ENCODE peak calls at places on chromosome 4, in ten cellular contexts. E is lung, W is substantia nigra, Q is endothelial cell of umbilical vein, S is left ventricle myocardium inferior, D is heart right ventricle, L is PC-9, Y is thyroid gland, T is tibial nerve, X is breast epithelium. J is an unnamed sample.

GRCh38 chr4:139889194-139889762 is 223.7 kb downstream of the MGST2 start:
- DNase-seq in T (no peak), W (no peak), E (no peak), D (no peak), X (no peak), L (no peak), Y (peak; percentile 51), Q (no peak), S (no peak), J (peak; percentile 66)

GRCh38 chr4:99447079-99447478 is 11.9 kb upstream of the ADH7 start:
- DNase-seq in L (peak; percentile 42), X (no peak), D (no peak), Q (peak; percentile 4), S (no peak), E (no peak), Y (peak; percentile 52), T (no peak), W (no peak), J (no peak)

GRCh38 chr4:101114936-101115372 is 232.4 kb downstream of the PPP3CA start:
- DNase-seq in W (no peak), E (no peak), S (no peak), D (no peak), L (no peak), Y (no peak), X (no peak), T (no peak), Q (no peak), J (peak; percentile 19)

GRCh38 chr4:95362906-95363578 is 185.7 kb downstream of the UNC5C start:
- DNase-seq in S (no peak), X (no peak), T (no peak), L (no peak), W (no peak), E (no peak), Y (no peak), Q (peak; percentile 54), D (no peak), J (no peak)

GRCh38 chr4:176193898-176194297 is 1.5 kb downstream of the SPATA4 start:
- DNase-seq in X (no peak), W (no peak), L (no peak), D (no peak), Y (no peak), T (no peak), Q (peak; percentile 43), E (no peak), S (no peak), J (peak; percentile 75)

GRCh38 chr4:76951333-76952033 is 1.9 kb downstream of the SEPTIN11 start:
- DNase-seq in X (no peak), L (no peak), Q (peak; percentile 11), W (no peak), Y (no peak), S (no peak), T (no peak), E (no peak), D (no peak), J (no peak)

GRCh38 chr4:23775694-23776093 is 114.2 kb downstream of the PPARGC1A start:
- DNase-seq in Y (peak; percentile 31), X (no peak), L (no peak), E (no peak), W (no peak), T (no peak), Q (no peak), S (no peak), D (no peak), J (no peak)

GRCh38 chr4:26719954-26720552 is 136.2 kb downstream of the TBC1D19 start:
- DNase-seq in E (no peak), X (no peak), W (no peak), S (no peak), D (no peak), T (no peak), L (no peak), Q (peak; percentile 45), Y (no peak), J (no peak)

GRCh38 chr4:136927172-136927571 is 605.1 kb downstream of the PCDH18 start:
- DNase-seq in L (peak; percentile 33), X (no peak), D (no peak), S (no peak), E (no peak), W (no peak), Y (no peak), Q (no peak), T (no peak), J (no peak)

GRCh38 chr4:40247350-40247749 is 50.5 kb downstream of the RHOH start:
- DNase-seq in S (no peak), Y (no peak), X (no peak), Q (no peak), T (no peak), W (no peak), D (no peak), E (no peak), L (no peak), J (no peak)

GRCh38 chr4:40245794-40246546 is 49.1 kb downstream of the RHOH start:
- DNase-seq in Q (no peak), D (no peak), E (no peak), T (no peak), S (no peak), W (no peak), L (no peak), X (no peak), Y (no peak), J (no peak)

GRCh38 chr4:40246547-40246900 is 49.7 kb downstream of the RHOH start:
- DNase-seq in L (no peak), W (no peak), X (no peak), S (no peak), D (no peak), Y (no peak), E (no peak), T (no peak), Q (no peak), J (no peak)

GRCh38 chr4:40243390-40243948 is 46.6 kb downstream of the RHOH start:
- DNase-seq in D (no peak), W (no peak), Q (no peak), S (no peak), X (no peak), E (no peak), Y (no peak), T (no peak), L (no peak), J (no peak)

DNA sequence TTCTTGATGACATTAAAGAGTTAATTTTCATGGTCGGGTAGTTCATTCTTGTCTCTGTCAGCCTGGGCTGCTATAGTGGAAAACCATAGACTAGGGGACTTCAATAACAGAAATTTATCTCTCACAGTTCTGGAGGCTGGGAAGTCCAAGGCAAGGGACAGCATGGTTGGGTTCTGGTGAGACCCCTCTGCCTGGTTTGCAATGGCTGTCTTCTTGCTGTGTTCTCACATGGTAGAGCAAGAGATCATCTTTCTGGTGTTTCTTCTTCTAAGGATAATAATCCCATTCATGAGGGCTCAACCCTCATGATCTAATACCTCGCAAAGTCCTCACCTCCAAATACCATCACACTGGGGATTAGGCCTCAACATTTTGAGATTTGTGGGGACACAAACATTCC is 50.1 kb downstream of the RHOH start:
- DNase-seq in Y (no peak), X (no peak), Q (no peak), L (no peak), D (no peak), E (no peak), W (no peak), T (no peak), S (no peak), J (no peak)
- H3K27ac ChIP-seq in Y (no peak overlapping the region), X (no peak overlapping the region), Q (no peak overlapping the region), L (no peak overlapping the region), D (no peak overlapping the region), E (no peak overlapping the region), W (no peak overlapping the region), T (no peak overlapping the region), S (no peak overlapping the region), J (no peak overlapping the region)

DNA sequence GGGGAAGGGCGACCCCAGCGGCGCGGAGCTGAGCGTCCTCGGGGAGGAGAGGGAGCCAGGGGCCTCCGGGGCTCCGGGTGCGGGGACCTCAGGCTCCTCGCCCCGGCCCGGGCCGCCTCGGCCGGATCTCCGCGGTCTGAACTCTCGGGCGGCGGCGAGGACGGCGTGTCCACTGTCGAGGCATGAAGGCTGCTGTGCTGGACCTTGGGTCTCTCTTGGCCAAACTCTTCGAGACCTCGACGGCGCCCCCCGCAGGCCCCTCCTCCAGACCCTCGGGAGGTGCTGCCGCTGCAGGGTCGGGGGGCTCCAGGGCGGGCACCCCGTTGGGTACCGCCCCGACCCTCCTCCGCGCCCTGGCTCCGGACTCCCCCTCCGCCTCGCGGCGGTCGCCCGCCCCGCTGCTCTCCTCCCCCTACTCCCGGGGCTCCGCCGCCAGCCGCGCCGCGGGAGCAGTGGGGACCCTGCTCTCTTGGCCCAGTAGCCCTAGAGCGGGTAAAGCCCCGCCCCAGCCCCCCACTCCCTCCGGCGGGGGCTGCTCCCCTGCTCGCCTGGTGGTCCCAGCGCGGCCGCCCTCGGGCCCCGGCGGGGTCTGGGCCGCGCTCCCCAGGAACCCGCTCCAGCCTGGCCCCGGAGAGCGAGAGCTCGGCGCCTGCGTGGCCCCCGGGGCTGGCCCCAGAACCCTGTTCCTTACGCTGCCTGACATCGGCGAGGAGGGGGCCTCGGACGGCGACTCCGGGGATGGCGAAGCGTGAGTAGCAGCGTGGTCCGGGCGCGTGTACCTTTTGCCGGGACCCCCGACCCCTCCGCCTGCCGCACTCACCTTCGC is 604 bp downstream of the FAM149A start:
- DNase-seq in Y (peak; percentile 43), D (peak; percentile 27), Q (no peak), S (no peak), T (no peak), E (no peak), X (no peak), L (peak; percentile 6), W (no peak), J (no peak)
- H3K27ac ChIP-seq in Y (peak overlapping the region; percentile 21), D (no peak overlapping the region), Q (no peak overlapping the region), S (no peak overlapping the region), T (no peak overlapping the region), E (no peak overlapping the region), X (peak overlapping the region; percentile 33), L (no peak overlapping the region), W (peak overlapping the region; percentile 57), J (no peak overlapping the region)

DNA sequence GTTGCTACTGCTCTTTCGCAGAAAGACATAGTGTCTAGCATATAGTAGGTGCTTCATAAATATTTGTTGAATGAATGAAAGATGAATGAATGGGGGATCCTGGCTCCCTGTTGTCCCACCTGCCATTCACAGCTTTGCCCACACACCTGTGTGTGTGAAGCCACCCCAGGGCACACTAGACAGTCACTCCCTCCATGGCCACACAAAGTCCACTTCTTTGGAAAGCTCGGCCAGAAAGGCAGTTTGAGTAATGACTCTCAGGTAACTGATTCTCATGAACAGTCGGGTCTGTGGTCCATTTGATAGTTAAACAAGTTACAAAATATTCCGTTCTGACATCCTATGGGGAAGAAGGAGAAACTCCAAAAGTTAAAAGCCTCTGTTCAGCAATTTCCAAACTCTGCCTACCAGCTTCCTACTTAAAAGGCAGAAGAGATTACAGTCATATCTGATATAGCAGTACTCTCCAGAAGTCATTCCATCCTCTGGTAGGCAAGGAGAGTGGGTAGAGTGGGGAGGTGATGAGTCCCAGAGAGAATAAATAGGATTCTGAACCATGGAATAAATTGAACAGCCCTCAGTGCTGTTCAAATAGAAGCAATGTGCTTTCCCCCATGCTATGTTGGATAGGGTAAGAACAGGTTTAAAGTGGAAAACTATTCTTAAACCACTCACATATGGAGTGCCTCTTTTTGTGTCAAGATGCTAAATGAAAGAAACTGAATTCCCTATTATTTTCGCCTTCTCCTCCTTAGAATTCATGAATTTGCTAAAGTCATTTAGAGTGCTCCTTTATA is 204.9 kb upstream of the GALNT7 start:
- DNase-seq in S (no peak), T (no peak), Q (no peak), D (no peak), L (no peak), X (no peak), E (no peak), W (no peak), Y (no peak), J (no peak)
- H3K27ac ChIP-seq in S (no peak overlapping the region), T (no peak overlapping the region), Q (no peak overlapping the region), D (no peak overlapping the region), L (no peak overlapping the region), X (no peak overlapping the region), E (no peak overlapping the region), W (no peak overlapping the region), Y (peak overlapping the region; percentile 77), J (no peak overlapping the region)

GRCh38 chr4:168852933-168853713 is 156.9 kb downstream of the CBR4 start:
- DNase-seq in Y (no peak), T (no peak), X (no peak), E (no peak), S (no peak), W (no peak), Q (no peak), D (no peak), L (no peak), J (no peak)
- H3K27ac ChIP-seq in Y (peak overlapping the region; percentile 1), T (peak overlapping the region; percentile 69), X (peak overlapping the region; percentile 77), E (no peak overlapping the region), S (peak overlapping the region; percentile 86), W (no peak overlapping the region), Q (no peak overlapping the region), D (peak overlapping the region; percentile 20), L (no peak overlapping the region), J (no peak overlapping the region)

J was measured in keratinocyte.